ENCODE peak calls at places on chromosomes 16 and 17, in six cellular contexts. Q is ascending aorta, T is AG10803, Z is ovary, R is astrocyte of the cerebellum, X is heart right ventricle. D is an unnamed sample.
A peak's percentile ranks its signal among the peaks of the same experiment; 100 is the strongest.

GRCh38 chr17:75059369-75060345 is 12.6 kb downstream of the KCTD2 start:
- DNase-seq in Q (no peak), T (peak; percentile 87), Z (peak; percentile 56), R (no peak), X (peak; percentile 55), D (no peak)

GRCh38 chr17:15031971-15032370 is 233.2 kb downstream of the PMP22 start:
- DNase-seq in Q (no peak), T (no peak), Z (no peak), R (no peak), X (no peak), D (no peak)

GRCh38 chr16:56637814-56638750 is at the start of gene MT1A:
- DNase-seq in Q (peak; percentile 50), T (peak; percentile 44), Z (peak; percentile 33), R (no peak), X (peak; percentile 78), D (no peak)

GRCh38 chr17:8900626-8901585 is 33.4 kb upstream of the PIK3R6 start:
- DNase-seq in Q (no peak), T (no peak), Z (no peak), R (no peak), X (no peak), D (peak; percentile 89)

GRCh38 chr16:56327071-56327928 is 98.0 kb downstream of the AMFR start:
- DNase-seq in Q (no peak), T (no peak), Z (no peak), R (no peak), X (no peak), D (no peak)

GRCh38 chr17:70314096-70314495 is 144.8 kb downstream of the KCNJ2 start:
- DNase-seq in Q (no peak), T (peak; percentile 53), Z (no peak), R (peak; percentile 39), X (no peak), D (no peak)

GRCh38 chr17:3780986-3781385 is 20.0 kb downstream of the ITGAE start:
- DNase-seq in Q (no peak), T (peak; percentile 22), Z (no peak), R (no peak), X (no peak), D (no peak)

GRCh38 chr16:280005-280421 is 378 bp upstream of the ARHGDIG start:
- DNase-seq in Q (no peak), T (no peak), Z (no peak), R (no peak), X (no peak), D (no peak)

GRCh38 chr17:57408064-57408811 is 151.9 kb downstream of the MSI2 start:
- DNase-seq in Q (no peak), T (no peak), Z (no peak), R (peak; percentile 29), X (no peak), D (no peak)

GRCh38 chr17:3965123-3965800 is 1.0 kb upstream of the ATP2A3 start:
- DNase-seq in Q (peak; percentile 35), T (no peak), Z (no peak), R (no peak), X (peak; percentile 58), D (no peak)

GRCh38 chr16:19898924-19899604 is 14.4 kb upstream of the GPRC5B start:
- DNase-seq in Q (no peak), T (peak; percentile 60), Z (no peak), R (peak; percentile 38), X (peak; percentile 44), D (peak; percentile 15)

GRCh38 chr16:4209657-4210056 is 32.2 kb downstream of the SRL start:
- DNase-seq in Q (no peak), T (no peak), Z (no peak), R (no peak), X (no peak), D (no peak)

GRCh38 chr17:33653389-33653788 is 360.3 kb upstream of the ASIC2 start:
- DNase-seq in Q (no peak), T (no peak), Z (no peak), R (no peak), X (no peak), D (no peak)

GRCh38 chr17:2203818-2204217 is 99.8 kb downstream of the SMG6 start:
- DNase-seq in Q (no peak), T (no peak), Z (no peak), R (no peak), X (no peak), D (no peak)

GRCh38 chr16:70715113-70715711 is 29.4 kb upstream of the MTSS2 start:
- DNase-seq in Q (peak; percentile 92), T (peak; percentile 99), Z (peak; percentile 90), R (no peak), X (peak; percentile 76), D (peak; percentile 7)

GRCh38 chr16:68992521-68992920 is 112.9 kb upstream of the HAS3 start:
- DNase-seq in Q (no peak), T (peak; percentile 64), Z (no peak), R (peak; percentile 32), X (no peak), D (no peak)

GRCh38 chr16:72845322-72846020 is 202.5 kb downstream of the ZFHX3 start:
- DNase-seq in Q (no peak), T (no peak), Z (no peak), R (no peak), X (no peak), D (no peak)

GRCh38 chr17:82854226-82854625 is 14.4 kb upstream of the ZNF750 start:
- DNase-seq in Q (no peak), T (no peak), Z (no peak), R (no peak), X (no peak), D (no peak)

GRCh38 chr16:57611184-57611583 is 17.2 kb upstream of the ADGRG1 start:
- DNase-seq in Q (no peak), T (no peak), Z (no peak), R (no peak), X (no peak), D (no peak)

GRCh38 chr17:79750650-79751545 is 20.2 kb downstream of the ENPP7 start:
- DNase-seq in Q (no peak), T (no peak), Z (no peak), R (no peak), X (no peak), D (no peak)

GRCh38 chr17:2776589-2777241 is 19.5 kb upstream of the RAP1GAP2 start:
- DNase-seq in Q (no peak), T (no peak), Z (no peak), R (no peak), X (no peak), D (no peak)

GRCh38 chr16:9919460-9919859 is 262.8 kb downstream of the GRIN2A start:
- DNase-seq in Q (no peak), T (no peak), Z (no peak), R (no peak), X (no peak), D (no peak)

GRCh38 chr17:32333187-32333586 is 8.8 kb downstream of the C17orf75 start:
- DNase-seq in Q (no peak), T (no peak), Z (no peak), R (no peak), X (no peak), D (no peak)

GRCh38 chr16:66515543-66516171 is 34.3 kb downstream of the TK2 start:
- DNase-seq in Q (no peak), T (peak; percentile 91), Z (no peak), R (peak; percentile 81), X (no peak), D (no peak)

GRCh38 chr16:28935924-28936783 is 4.4 kb downstream of the CD19 start:
- DNase-seq in Q (peak; percentile 54), T (peak; percentile 60), Z (peak; percentile 76), R (no peak), X (peak; percentile 65), D (peak; percentile 50)

GRCh38 chr17:40203131-40203530 is 16.0 kb upstream of the WIPF2 start:
- DNase-seq in Q (no peak), T (no peak), Z (no peak), R (no peak), X (no peak), D (no peak)

GRCh38 chr16:86517033-86517432 is 6.7 kb downstream of the FOXF1 start:
- DNase-seq in Q (no peak), T (no peak), Z (no peak), R (no peak), X (no peak), D (no peak)

GRCh38 chr16:8729779-8730334 is 55.4 kb downstream of the ABAT start:
- DNase-seq in Q (no peak), T (no peak), Z (no peak), R (no peak), X (no peak), D (peak; percentile 0)

GRCh38 chr17:12288007-12288406 is 267.3 kb downstream of the MAP2K4 start:
- DNase-seq in Q (no peak), T (no peak), Z (no peak), R (no peak), X (no peak), D (no peak)

GRCh38 chr16:715448-716249 is 731 bp downstream of the METRN start:
- DNase-seq in Q (no peak), T (no peak), Z (no peak), R (no peak), X (no peak), D (no peak)

DNA sequence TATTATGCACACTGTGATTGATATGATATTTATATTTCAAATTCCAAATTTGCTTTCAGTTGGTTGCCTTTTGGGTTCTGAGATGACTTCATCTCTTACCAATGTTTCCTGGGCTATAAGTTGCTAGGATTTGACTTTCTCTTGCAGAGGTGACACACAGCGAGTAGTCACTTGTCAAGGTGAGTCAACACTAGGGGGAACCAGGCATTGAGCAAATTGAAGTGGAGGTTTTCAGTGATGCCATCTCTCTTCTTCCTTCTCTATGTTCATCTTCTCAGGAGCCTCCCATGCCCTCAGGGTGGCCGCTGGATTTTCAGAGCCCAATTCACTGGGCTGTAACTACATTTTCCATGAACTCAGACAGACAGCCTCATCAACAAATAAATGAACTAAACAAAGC is 6.0 kb upstream of the CPD start:
- DNase-seq in Q (no peak), T (peak; percentile 17), Z (no peak), R (no peak), X (no peak), D (no peak)
- TF ChIP-seq CTCF in Q (no peak), T (peak; percentile 1), Z (no peak), R (peak; percentile 6), X (no peak), D (peak; percentile 32)

GRCh38 chr16:23013484-23013883 is 135.8 kb downstream of the USP31 start:
- DNase-seq in Q (no peak), T (no peak), Z (no peak), R (no peak), X (no peak), D (no peak)
- TF ChIP-seq CTCF in Q (no peak), T (peak; percentile 15), Z (no peak), R (peak; percentile 9), X (no peak), D (peak; percentile 24)

GRCh38 chr17:80850817-80851216 is 140.8 kb upstream of the CHMP6 start:
- DNase-seq in Q (no peak), T (no peak), Z (no peak), R (no peak), X (no peak), D (no peak)
- TF ChIP-seq CTCF in Q (no peak), T (no peak), Z (no peak), R (no peak), X (no peak), D (no peak)

GRCh38 chr16:23505942-23506605 is 4.2 kb downstream of the GGA2 start:
- DNase-seq in Q (no peak), T (no peak), Z (no peak), R (no peak), X (no peak), D (no peak)
- TF ChIP-seq CTCF in Q (no peak), T (no peak), Z (no peak), R (no peak), X (no peak), D (peak; percentile 34)

D was measured in GM12864.